ENCODE peak calls at places on chromosomes 12 and 14, in eight cellular contexts. One of them, this sample, is unnamed.

GRCh38 chr12:69247253-69248018 is 8.1 kb downstream of the CPSF6 start:
- DNase-seq in activated CD4-positive, CD25-positive, alpha-beta regulatory T cell: no peak
- DNase-seq in A549: no peak
- DNase-seq in CD8-positive, alpha-beta T cell: no peak
- DNase-seq in breast epithelium: no peak
- DNase-seq in frontal cortex: no peak
- DNase-seq in mammary epithelial cell: no peak
- DNase-seq in mucosa of gallbladder: no peak
- DNase-seq in this sample: no peak

GRCh38 chr12:31749024-31749704 is 20.3 kb upstream of the AMN1 start:
- DNase-seq in activated CD4-positive, CD25-positive, alpha-beta regulatory T cell: peak
- DNase-seq in A549: peak
- DNase-seq in CD8-positive, alpha-beta T cell: peak
- DNase-seq in breast epithelium: peak
- DNase-seq in frontal cortex: no peak
- DNase-seq in mammary epithelial cell: peak
- DNase-seq in mucosa of gallbladder: peak
- DNase-seq in this sample: no peak

GRCh38 chr12:13173012-13173441 is 23.5 kb upstream of the EMP1 start:
- DNase-seq in activated CD4-positive, CD25-positive, alpha-beta regulatory T cell: no peak
- DNase-seq in A549: no peak
- DNase-seq in CD8-positive, alpha-beta T cell: no peak
- DNase-seq in breast epithelium: no peak
- DNase-seq in frontal cortex: no peak
- DNase-seq in mammary epithelial cell: no peak
- DNase-seq in mucosa of gallbladder: no peak
- DNase-seq in this sample: no peak

GRCh38 chr14:89399594-89400068 is 17.4 kb downstream of the FOXN3 start:
- DNase-seq in activated CD4-positive, CD25-positive, alpha-beta regulatory T cell: no peak
- DNase-seq in A549: no peak
- DNase-seq in CD8-positive, alpha-beta T cell: no peak
- DNase-seq in breast epithelium: no peak
- DNase-seq in frontal cortex: no peak
- DNase-seq in mammary epithelial cell: no peak
- DNase-seq in mucosa of gallbladder: no peak
- DNase-seq in this sample: peak

GRCh38 chr14:72433511-72433910 is 460.4 kb downstream of the DPF3 start:
- DNase-seq in activated CD4-positive, CD25-positive, alpha-beta regulatory T cell: no peak
- DNase-seq in A549: peak
- DNase-seq in CD8-positive, alpha-beta T cell: no peak
- DNase-seq in breast epithelium: no peak
- DNase-seq in frontal cortex: no peak
- DNase-seq in mammary epithelial cell: peak
- DNase-seq in mucosa of gallbladder: no peak
- DNase-seq in this sample: no peak

GRCh38 chr14:73136387-73137221 is at the start of gene PSEN1:
- DNase-seq in activated CD4-positive, CD25-positive, alpha-beta regulatory T cell: peak
- DNase-seq in A549: peak
- DNase-seq in CD8-positive, alpha-beta T cell: peak
- DNase-seq in breast epithelium: peak
- DNase-seq in frontal cortex: peak
- DNase-seq in mammary epithelial cell: peak
- DNase-seq in mucosa of gallbladder: peak
- DNase-seq in this sample: peak

GRCh38 chr14:85487215-85487614 is 42.7 kb upstream of the FLRT2 start:
- DNase-seq in activated CD4-positive, CD25-positive, alpha-beta regulatory T cell: no peak
- DNase-seq in A549: no peak
- DNase-seq in CD8-positive, alpha-beta T cell: no peak
- DNase-seq in breast epithelium: no peak
- DNase-seq in frontal cortex: no peak
- DNase-seq in mammary epithelial cell: no peak
- DNase-seq in mucosa of gallbladder: no peak
- DNase-seq in this sample: no peak

GRCh38 chr14:76953196-76953945 is 75.1 kb downstream of the IRF2BPL start:
- DNase-seq in activated CD4-positive, CD25-positive, alpha-beta regulatory T cell: peak
- DNase-seq in A549: peak
- DNase-seq in CD8-positive, alpha-beta T cell: peak
- DNase-seq in breast epithelium: peak
- DNase-seq in frontal cortex: peak
- DNase-seq in mammary epithelial cell: peak
- DNase-seq in mucosa of gallbladder: peak
- DNase-seq in this sample: no peak

GRCh38 chr14:54881235-54881760 is 21.3 kb downstream of the GCH1 start:
- DNase-seq in activated CD4-positive, CD25-positive, alpha-beta regulatory T cell: no peak
- DNase-seq in A549: no peak
- DNase-seq in CD8-positive, alpha-beta T cell: no peak
- DNase-seq in breast epithelium: no peak
- DNase-seq in frontal cortex: no peak
- DNase-seq in mammary epithelial cell: peak
- DNase-seq in mucosa of gallbladder: no peak
- DNase-seq in this sample: no peak

GRCh38 chr12:123119808-123120207 is 31.1 kb downstream of the PITPNM2 start:
- DNase-seq in activated CD4-positive, CD25-positive, alpha-beta regulatory T cell: peak
- DNase-seq in A549: no peak
- DNase-seq in CD8-positive, alpha-beta T cell: no peak
- DNase-seq in breast epithelium: no peak
- DNase-seq in frontal cortex: no peak
- DNase-seq in mammary epithelial cell: no peak
- DNase-seq in mucosa of gallbladder: no peak
- DNase-seq in this sample: no peak

GRCh38 chr14:37051680-37052079 is 120.7 kb downstream of the SLC25A21 start:
- DNase-seq in activated CD4-positive, CD25-positive, alpha-beta regulatory T cell: no peak
- DNase-seq in A549: no peak
- DNase-seq in CD8-positive, alpha-beta T cell: no peak
- DNase-seq in breast epithelium: no peak
- DNase-seq in frontal cortex: no peak
- DNase-seq in mammary epithelial cell: no peak
- DNase-seq in mucosa of gallbladder: no peak
- DNase-seq in this sample: no peak

GRCh38 chr14:59278111-59278510 is 89.6 kb downstream of the DAAM1 start:
- DNase-seq in activated CD4-positive, CD25-positive, alpha-beta regulatory T cell: no peak
- DNase-seq in A549: peak
- DNase-seq in CD8-positive, alpha-beta T cell: no peak
- DNase-seq in breast epithelium: no peak
- DNase-seq in frontal cortex: no peak
- DNase-seq in mammary epithelial cell: peak
- DNase-seq in mucosa of gallbladder: no peak
- DNase-seq in this sample: no peak

GRCh38 chr12:125143491-125143890 is 78.3 kb downstream of the AACS start:
- DNase-seq in activated CD4-positive, CD25-positive, alpha-beta regulatory T cell: no peak
- DNase-seq in A549: no peak
- DNase-seq in CD8-positive, alpha-beta T cell: no peak
- DNase-seq in breast epithelium: no peak
- DNase-seq in frontal cortex: no peak
- DNase-seq in mammary epithelial cell: no peak
- DNase-seq in mucosa of gallbladder: no peak
- DNase-seq in this sample: no peak

This sample was measured in mesenteric fat pad.